ENCODE peak calls at places on chromosome 1, in six cellular contexts. C is RWPE1; I is lower lobe of right lung; R is CD4-positive, alpha-beta T cell; W is fibroblast of lung; K is neural progenitor cell. X is an unnamed sample.

GRCh38 chr1:43008425-43009108 is 49.9 kb upstream of the SLC2A1 start:
- DNase-seq in I (no peak), W (no peak), K (peak; percentile 97), C (no peak), R (no peak), X (no peak)

GRCh38 chr1:109773900-109774485 is 10.3 kb upstream of the EPS8L3 start:
- DNase-seq in R (no peak), W (no peak), I (peak; percentile 42), C (no peak), K (no peak), X (no peak)

GRCh38 chr1:228304225-228304624 is 96.4 kb downstream of the OBSCN start:
- DNase-seq in C (no peak), K (no peak), R (no peak), I (no peak), W (no peak), X (no peak)

GRCh38 chr1:8217011-8217711 is 100.8 kb upstream of the SLC45A1 start:
- DNase-seq in C (no peak), W (peak; percentile 36), R (peak; percentile 11), I (peak; percentile 74), K (peak; percentile 74), X (no peak)

GRCh38 chr1:152759453-152760173 is 1.8 kb downstream of the KPRP start:
- DNase-seq in I (no peak), C (peak; percentile 58), K (no peak), W (no peak), R (no peak), X (no peak)

GRCh38 chr1:108190686-108191416 is 9.3 kb downstream of the SLC25A24 start:
- DNase-seq in I (peak; percentile 51), R (no peak), W (no peak), C (no peak), K (no peak), X (no peak)

GRCh38 chr1:239898067-239898730 is 193.5 kb upstream of the FMN2 start:
- DNase-seq in K (peak; percentile 90), I (peak; percentile 81), C (peak; percentile 75), R (peak; percentile 60), W (peak; percentile 67), X (peak; percentile 36)

GRCh38 chr1:154807048-154807591 is 63.0 kb downstream of the KCNN3 start:
- DNase-seq in C (no peak), R (no peak), W (no peak), K (no peak), I (no peak), X (no peak)

GRCh38 chr1:229757226-229757625 is 131.2 kb downstream of the URB2 start:
- DNase-seq in C (no peak), K (no peak), R (no peak), W (peak; percentile 29), I (no peak), X (no peak)

GRCh38 chr1:20379075-20379474 is 88.4 kb downstream of the VWA5B1 start:
- DNase-seq in K (no peak), R (no peak), I (no peak), C (no peak), W (no peak), X (no peak)

GRCh38 chr1:151314137-151314875 is 12.9 kb downstream of the PI4KB start:
- DNase-seq in C (peak; percentile 46), R (no peak), I (peak; percentile 51), K (no peak), W (peak; percentile 88), X (no peak)

GRCh38 chr1:112267929-112268328 is 128.1 kb upstream of the CTTNBP2NL start:
- DNase-seq in W (no peak), K (no peak), R (no peak), I (no peak), C (no peak), X (no peak)

GRCh38 chr1:57843760-57844159 is 419.9 kb upstream of the DAB1 start:
- DNase-seq in K (no peak), I (no peak), R (no peak), W (peak; percentile 92), C (peak; percentile 23), X (no peak)

GRCh38 chr1:11594222-11594621 is 60.0 kb downstream of the FBXO2 start:
- DNase-seq in K (peak; percentile 74), I (no peak), W (peak; percentile 14), C (peak; percentile 20), R (no peak), X (no peak)

GRCh38 chr1:44030606-44031050 is 634 bp downstream of the SLC6A9 start:
- DNase-seq in I (no peak), C (peak; percentile 34), W (peak; percentile 45), K (peak; percentile 90), R (no peak), X (no peak)

GRCh38 chr1:54464031-54464476 is 57.9 kb upstream of the SSBP3 start:
- DNase-seq in I (no peak), C (no peak), R (no peak), W (no peak), K (no peak), X (no peak)

GRCh38 chr1:150974580-150975478 is at the start of gene CERS2:
- DNase-seq in C (peak; percentile 82), W (peak; percentile 76), K (peak; percentile 94), R (peak; percentile 79), I (peak; percentile 90), X (no peak)

GRCh38 chr1:210597555-210598134 is 268.9 kb downstream of the HHAT start:
- DNase-seq in I (no peak), K (no peak), C (peak; percentile 63), W (peak; percentile 98), R (no peak), X (peak; percentile 85)

GRCh38 chr1:12407050-12407961 is 177.5 kb downstream of the VPS13D start:
- DNase-seq in I (no peak), K (no peak), R (no peak), C (no peak), W (peak; percentile 67), X (peak; percentile 22)

GRCh38 chr1:33997127-33998047 is 133.5 kb downstream of the HMGB4 start:
- DNase-seq in R (no peak), I (no peak), C (no peak), W (peak; percentile 50), K (no peak), X (no peak)

GRCh38 chr1:41547781-41548560 is 63.5 kb upstream of the EDN2 start:
- DNase-seq in K (peak; percentile 46), W (no peak), I (no peak), R (no peak), C (peak; percentile 7), X (peak; percentile 51)

GRCh38 chr1:4633346-4633745 is 21.1 kb upstream of the AJAP1 start:
- DNase-seq in I (no peak), C (no peak), R (no peak), K (peak; percentile 29), W (no peak), X (no peak)

GRCh38 chr1:203424861-203425667 is 50.5 kb upstream of the PRELP start:
- DNase-seq in K (no peak), I (no peak), W (no peak), C (no peak), R (no peak), X (no peak)

GRCh38 chr1:243796016-243796415 is 54.0 kb downstream of the AKT3 start:
- DNase-seq in K (no peak), W (no peak), R (no peak), C (no peak), I (no peak), X (no peak)

GRCh38 chr1:167456926-167457325 is 61.4 kb downstream of the CD247 start:
- DNase-seq in K (no peak), W (no peak), R (no peak), I (no peak), C (no peak), X (no peak)

GRCh38 chr1:68197891-68198290 is 34.4 kb downstream of the WLS start:
- DNase-seq in R (no peak), W (peak; percentile 68), C (peak; percentile 80), K (no peak), I (no peak), X (peak; percentile 90)

GRCh38 chr1:245059806-245060424 is 94.9 kb upstream of the KIF26B start:
- DNase-seq in K (no peak), W (no peak), C (no peak), I (no peak), R (no peak), X (no peak)

GRCh38 chr1:208184993-208185703 is 59.0 kb downstream of the PLXNA2 start:
- DNase-seq in R (no peak), W (peak; percentile 75), I (no peak), K (no peak), C (no peak), X (no peak)

DNA sequence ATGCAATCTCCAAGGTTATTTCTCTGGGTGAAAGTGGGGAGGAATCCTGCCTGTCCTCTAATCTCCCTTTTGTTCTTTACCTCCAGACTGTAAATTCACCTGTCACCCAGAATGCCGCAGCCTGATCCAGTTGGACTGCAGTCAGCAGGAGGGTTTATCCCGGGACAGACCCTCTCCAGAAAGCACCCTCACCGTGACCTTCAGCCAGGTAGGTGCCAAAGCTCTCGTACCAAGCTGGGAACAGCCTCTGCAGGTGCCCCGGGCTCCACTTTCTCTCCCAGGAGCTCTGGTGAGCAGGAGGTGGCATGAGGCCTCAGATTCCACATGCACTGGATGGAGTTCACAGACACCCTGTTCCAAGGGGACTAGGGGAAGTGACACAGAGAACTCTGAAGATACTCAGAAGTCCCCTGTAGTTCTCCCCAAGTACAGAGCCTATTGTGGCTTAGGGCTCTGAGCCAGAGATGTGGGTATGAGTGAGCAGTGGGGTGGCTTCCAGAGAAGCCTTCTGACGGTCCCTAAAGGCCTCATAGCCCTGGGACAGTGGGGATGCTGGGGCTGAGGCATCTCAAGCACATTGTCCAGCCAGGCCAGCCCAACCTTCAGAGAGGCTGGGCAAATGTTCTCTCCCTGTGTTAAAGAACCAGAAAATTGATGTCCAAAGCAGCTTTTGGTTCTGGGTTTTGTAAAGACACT is 30.9 kb downstream of the RASSF5 start:
- DNase-seq in W (peak; percentile 12), I (no peak), K (no peak), R (no peak), C (no peak), X (no peak)
- H3K27ac ChIP-seq in W (no peak overlapping the region), I (no peak overlapping the region), K (no peak overlapping the region), R (no peak overlapping the region), C (peak overlapping the region; percentile 22), X (no peak overlapping the region)

GRCh38 chr1:38193040-38193439 is 146.4 kb upstream of the POU3F1 start:
- DNase-seq in W (no peak), C (no peak), K (no peak), R (no peak), I (no peak), X (no peak)
- H3K27ac ChIP-seq in W (no peak overlapping the region), C (no peak overlapping the region), K (no peak overlapping the region), R (no peak overlapping the region), I (no peak overlapping the region), X (no peak overlapping the region)

GRCh38 chr1:84504580-84505021 is 1.6 kb upstream of the SPATA1 start:
- DNase-seq in K (peak; percentile 12), I (no peak), R (no peak), C (peak; percentile 15), W (peak; percentile 90), X (no peak)
- H3K27ac ChIP-seq in K (no peak overlapping the region), I (peak overlapping the region; percentile 98), R (no peak overlapping the region), C (no peak overlapping the region), W (peak overlapping the region; percentile 94), X (peak overlapping the region; percentile 91)

GRCh38 chr1:13759072-13759471 is 59.1 kb downstream of the PRDM2 start:
- DNase-seq in C (peak; percentile 61), W (no peak), R (no peak), I (no peak), K (no peak), X (peak; percentile 55)
- H3K27ac ChIP-seq in C (no peak overlapping the region), W (no peak overlapping the region), R (no peak overlapping the region), I (no peak overlapping the region), K (no peak overlapping the region), X (peak overlapping the region; percentile 72)